ENCODE peak calls at places on chromosomes 6 and 20, in eight cellular contexts. Q, J, R, Y, L, A, I and N are unnamed samples.
A peak's percentile ranks its signal among the peaks of the same experiment; 100 is the strongest.

GRCh38 chr6:123338394-123338793 is 298.4 kb downstream of the TRDN start:
- DNase-seq in Q (no peak), J (no peak), R (no peak), Y (no peak), L (no peak), A (no peak), I (peak; percentile 2), N (no peak)

GRCh38 chr6:149293244-149293643 is 24.3 kb upstream of the TAB2 start:
- DNase-seq in Q (no peak), J (no peak), R (no peak), Y (no peak), L (no peak), A (no peak), I (no peak), N (no peak)

GRCh38 chr6:13814938-13815575 is 700 bp upstream of the MCUR1 start:
- DNase-seq in Q (no peak), J (no peak), R (peak; percentile 11), Y (no peak), L (no peak), A (no peak), I (no peak), N (no peak)

GRCh38 chr6:164832410-164832809 is 477.0 kb downstream of the C6orf118 start:
- DNase-seq in Q (no peak), J (no peak), R (no peak), Y (no peak), L (no peak), A (no peak), I (no peak), N (no peak)

GRCh38 chr6:118501099-118501498 is 47.0 kb upstream of the PLN start:
- DNase-seq in Q (no peak), J (no peak), R (no peak), Y (no peak), L (no peak), A (no peak), I (no peak), N (no peak)

GRCh38 chr20:62359491-62360121 is 7.5 kb downstream of the LAMA5 start:
- DNase-seq in Q (no peak), J (peak; percentile 99), R (peak; percentile 72), Y (peak; percentile 2), L (no peak), A (no peak), I (no peak), N (no peak)

GRCh38 chr6:137227872-137228302 is 8.7 kb upstream of the IFNGR1 start:
- DNase-seq in Q (no peak), J (no peak), R (no peak), Y (no peak), L (no peak), A (no peak), I (no peak), N (no peak)

GRCh38 chr20:764255-764654 is 4.0 kb downstream of the SLC52A3 start:
- DNase-seq in Q (no peak), J (no peak), R (no peak), Y (no peak), L (no peak), A (no peak), I (no peak), N (no peak)

GRCh38 chr20:2260250-2260649 is 35.6 kb upstream of the TGM3 start:
- DNase-seq in Q (no peak), J (no peak), R (no peak), Y (no peak), L (no peak), A (no peak), I (no peak), N (no peak)

GRCh38 chr20:63475209-63475608 is 2.8 kb upstream of the KCNQ2 start:
- DNase-seq in Q (no peak), J (peak; percentile 89), R (peak; percentile 6), Y (no peak), L (no peak), A (no peak), I (peak; percentile 85), N (no peak)

GRCh38 chr6:150271501-150272263 is 97.1 kb upstream of the IYD start:
- DNase-seq in Q (no peak), J (no peak), R (no peak), Y (no peak), L (no peak), A (peak; percentile 29), I (no peak), N (no peak)

GRCh38 chr6:166112580-166112979 is 55.1 kb downstream of the TBXT start:
- DNase-seq in Q (no peak), J (no peak), R (no peak), Y (no peak), L (no peak), A (no peak), I (no peak), N (no peak)

GRCh38 chr6:154543638-154544037 is 33.2 kb upstream of the CNKSR3 start:
- DNase-seq in Q (no peak), J (no peak), R (peak; percentile 23), Y (no peak), L (no peak), A (no peak), I (no peak), N (no peak)

DNA sequence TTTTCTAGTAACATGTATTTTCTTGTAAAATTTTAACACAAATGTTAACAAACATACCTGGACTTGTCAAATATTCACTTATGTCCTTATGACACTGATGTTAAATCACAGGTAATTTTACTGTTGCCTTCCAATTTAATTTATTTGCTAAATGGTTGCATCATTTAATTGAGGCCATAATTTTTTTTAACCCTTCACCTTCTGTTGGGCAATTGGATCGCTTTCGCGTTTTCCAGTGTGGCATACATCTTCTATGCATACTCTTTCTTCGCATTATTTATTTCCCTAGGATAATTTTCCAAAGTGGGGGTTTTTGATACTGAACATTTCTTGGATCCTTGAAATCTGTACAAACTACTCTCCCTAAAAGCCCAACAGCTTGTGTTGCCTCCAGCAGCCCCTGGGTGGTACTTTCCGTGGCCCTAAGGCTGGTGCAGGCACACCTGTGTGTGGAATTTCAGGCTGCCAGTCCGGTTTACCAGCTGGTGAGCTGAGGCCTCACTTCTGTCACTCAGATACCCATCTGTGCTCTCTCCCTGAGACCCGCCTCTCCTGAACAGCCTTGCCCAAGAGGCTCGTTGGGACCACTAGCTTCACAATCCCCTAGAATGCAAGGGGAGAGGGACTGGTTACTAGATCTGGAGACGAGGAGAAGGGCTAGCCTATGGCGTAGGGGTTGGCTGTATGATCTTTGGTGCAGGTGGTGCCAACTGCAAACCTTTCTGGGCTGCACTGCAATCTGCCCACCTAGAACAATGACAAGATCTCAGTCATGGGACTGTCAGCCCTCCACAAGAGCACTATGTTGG is 11.2 kb upstream of the C20orf144 start:
- DNase-seq in Q (no peak), J (no peak), R (no peak), Y (peak; percentile 32), L (no peak), A (peak; percentile 68), I (no peak), N (no peak)
- H3K4me1 ChIP-seq in Q (peaks cover 8% of the 10 kb centered on the region), J (no peaks in the 10 kb centered on the region), R (peaks cover 2% of the 10 kb centered on the region), Y (peaks cover 48% of the 10 kb centered on the region), L (peaks cover 12% of the 10 kb centered on the region), A (peaks cover 75% of the 10 kb centered on the region), I (no peaks in the 10 kb centered on the region), N (no peaks in the 10 kb centered on the region)

GRCh38 chr20:32539063-32539816 is 45.9 kb downstream of the NOL4L start:
- DNase-seq in Q (no peak), J (no peak), R (no peak), Y (no peak), L (no peak), A (no peak), I (no peak), N (no peak)
- H3K4me1 ChIP-seq in Q (peaks cover 10% of the 10 kb centered on the region), J (no peaks in the 10 kb centered on the region), R (no peaks in the 10 kb centered on the region), Y (peaks cover 6% of the 10 kb centered on the region), L (peaks cover 91% of the 10 kb centered on the region), A (peaks cover 40% of the 10 kb centered on the region), I (peaks cover 46% of the 10 kb centered on the region), N (peaks cover 82% of the 10 kb centered on the region)

GRCh38 chr20:3283222-3283820 is 44.3 kb upstream of the SLC4A11 start:
- DNase-seq in Q (no peak), J (no peak), R (no peak), Y (no peak), L (no peak), A (no peak), I (no peak), N (no peak)
- H3K4me1 ChIP-seq in Q (no peaks in the 10 kb centered on the region), J (no peaks in the 10 kb centered on the region), R (no peaks in the 10 kb centered on the region), Y (peaks cover 5% of the 10 kb centered on the region), L (no peaks in the 10 kb centered on the region), A (no peaks in the 10 kb centered on the region), I (no peaks in the 10 kb centered on the region), N (no peaks in the 10 kb centered on the region)

DNA sequence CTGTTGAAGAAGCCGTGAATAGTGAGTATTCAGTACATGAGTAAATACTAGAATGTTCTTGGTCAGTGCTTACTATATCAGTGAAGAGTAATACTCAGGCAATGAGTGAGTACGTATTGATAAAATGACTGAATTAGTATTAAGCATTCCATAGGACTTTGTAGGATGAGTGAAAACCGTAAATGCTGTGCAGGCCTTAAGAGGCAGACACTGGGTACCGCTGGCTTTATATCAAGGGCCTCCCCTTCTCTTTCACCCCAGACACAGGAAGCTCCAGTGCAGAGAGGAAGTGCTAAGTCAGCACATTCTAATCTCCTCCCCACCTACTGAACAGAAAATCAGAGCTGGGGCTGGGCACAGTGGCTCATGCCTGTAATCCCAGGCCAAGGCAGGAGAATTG is 24.2 kb downstream of the POFUT1 start:
- DNase-seq in Q (no peak), J (no peak), R (no peak), Y (peak; percentile 19), L (peak; percentile 65), A (no peak), I (no peak), N (no peak)
- H3K4me1 ChIP-seq in Q (no peaks in the 10 kb centered on the region), J (peaks cover 7% of the 10 kb centered on the region), R (no peaks in the 10 kb centered on the region), Y (peaks cover 50% of the 10 kb centered on the region), L (peaks cover 22% of the 10 kb centered on the region), A (no peaks in the 10 kb centered on the region), I (no peaks in the 10 kb centered on the region), N (peaks cover 15% of the 10 kb centered on the region)

GRCh38 chr6:35489995-35490791 is 6.7 kb downstream of the TEAD3 start:
- DNase-seq in Q (peak; percentile 92), J (peak; percentile 69), R (peak; percentile 84), Y (peak; percentile 67), L (no peak), A (no peak), I (peak; percentile 91), N (no peak)

GRCh38 chr6:35492664-35493284 is 4.1 kb downstream of the TEAD3 start:
- DNase-seq in Q (no peak), J (no peak), R (no peak), Y (no peak), L (no peak), A (no peak), I (no peak), N (no peak)

GRCh38 chr6:35493307-35493983 is 3.4 kb downstream of the TEAD3 start:
- DNase-seq in Q (no peak), J (peak; percentile 52), R (no peak), Y (no peak), L (no peak), A (no peak), I (no peak), N (no peak)

GRCh38 chr6:35490821-35491557 is 5.9 kb downstream of the TEAD3 start:
- DNase-seq in Q (no peak), J (no peak), R (no peak), Y (no peak), L (no peak), A (no peak), I (no peak), N (no peak)

GRCh38 chr6:35491558-35492541 is 5.0 kb downstream of the TEAD3 start:
- DNase-seq in Q (peak; percentile 68), J (peak; percentile 51), R (peak; percentile 58), Y (no peak), L (no peak), A (no peak), I (peak; percentile 46), N (no peak)
- H3K4me1 ChIP-seq in Q (peaks cover 44% of the 10 kb centered on the region), J (peaks cover 54% of the 10 kb centered on the region), R (peaks cover 51% of the 10 kb centered on the region), Y (peaks cover 57% of the 10 kb centered on the region), L (no peaks in the 10 kb centered on the region), A (peaks cover 92% of the 10 kb centered on the region), I (peaks cover 71% of the 10 kb centered on the region), N (no peaks in the 10 kb centered on the region)